ENCODE peak calls at places on chromosomes 3 and 15, in seven cellular contexts. D, M, P, B, I, U and T are unnamed samples.
A peak's percentile ranks its signal among the peaks of the same experiment; 100 is the strongest.

GRCh38 chr15:61759639-61760038 is 300.6 kb downstream of the VPS13C start:
- DNase-seq in U (no peak), M (no peak), P (peak; percentile 30), D (no peak), I (no peak), B (no peak), T (no peak)

GRCh38 chr3:146390967-146391366 is 78.4 kb downstream of the PLSCR2 start:
- DNase-seq in D (no peak), I (peak; percentile 66), P (no peak), U (peak; percentile 95), M (no peak), B (peak; percentile 91), T (no peak)

GRCh38 chr3:100155105-100155504 is 40.8 kb upstream of the FILIP1L start:
- DNase-seq in P (no peak), U (peak; percentile 83), I (no peak), B (peak; percentile 18), M (no peak), D (no peak), T (no peak)

GRCh38 chr3:165185707-165186327 is 10.4 kb downstream of the SLITRK3 start:
- DNase-seq in B (peak; percentile 52), U (peak; percentile 62), I (peak; percentile 42), P (no peak), D (peak; percentile 53), M (no peak), T (peak; percentile 66)

GRCh38 chr3:86771741-86772512 is 219.0 kb downstream of the VGLL3 start:
- DNase-seq in M (no peak), U (no peak), I (no peak), P (no peak), D (no peak), B (no peak), T (no peak)

GRCh38 chr15:42992626-42993025 is 72.0 kb upstream of the TTBK2 start:
- DNase-seq in P (no peak), B (no peak), U (peak; percentile 12), D (no peak), I (no peak), M (no peak), T (no peak)

GRCh38 chr3:158918008-158918407 is 116.2 kb downstream of the MFSD1 start:
- DNase-seq in B (peak; percentile 29), D (peak; percentile 62), I (no peak), U (peak; percentile 78), M (peak; percentile 15), P (no peak), T (peak; percentile 72)

GRCh38 chr3:14453368-14453710 is 50.9 kb downstream of the SLC6A6 start:
- DNase-seq in U (no peak), D (no peak), I (no peak), B (no peak), M (no peak), P (no peak), T (no peak)

GRCh38 chr3:55218577-55218976 is 268.5 kb downstream of the WNT5A start:
- DNase-seq in P (no peak), I (no peak), U (no peak), D (no peak), M (no peak), B (no peak), T (no peak)

GRCh38 chr15:63156708-63157065 is 590 bp downstream of the RPS27L start:
- DNase-seq in D (peak; percentile 36), I (peak; percentile 29), P (peak; percentile 33), B (peak; percentile 47), U (peak; percentile 50), M (no peak), T (peak; percentile 34)

GRCh38 chr3:152104847-152105415 is 163.8 kb upstream of the MBNL1 start:
- DNase-seq in I (no peak), D (no peak), P (no peak), B (no peak), M (no peak), U (no peak), T (no peak)

GRCh38 chr3:152105446-152105845 is 163.3 kb upstream of the MBNL1 start:
- DNase-seq in B (peak; percentile 23), I (no peak), U (no peak), P (no peak), M (peak; percentile 2), D (no peak), T (no peak)

GRCh38 chr3:152113413-152113812 is 155.3 kb upstream of the MBNL1 start:
- DNase-seq in P (no peak), M (no peak), I (no peak), D (no peak), B (peak; percentile 26), U (no peak), T (no peak)

GRCh38 chr3:152113992-152114651 is 154.6 kb upstream of the MBNL1 start:
- DNase-seq in P (no peak), I (no peak), D (peak; percentile 59), U (no peak), B (peak; percentile 28), M (no peak), T (peak; percentile 33)

DNA sequence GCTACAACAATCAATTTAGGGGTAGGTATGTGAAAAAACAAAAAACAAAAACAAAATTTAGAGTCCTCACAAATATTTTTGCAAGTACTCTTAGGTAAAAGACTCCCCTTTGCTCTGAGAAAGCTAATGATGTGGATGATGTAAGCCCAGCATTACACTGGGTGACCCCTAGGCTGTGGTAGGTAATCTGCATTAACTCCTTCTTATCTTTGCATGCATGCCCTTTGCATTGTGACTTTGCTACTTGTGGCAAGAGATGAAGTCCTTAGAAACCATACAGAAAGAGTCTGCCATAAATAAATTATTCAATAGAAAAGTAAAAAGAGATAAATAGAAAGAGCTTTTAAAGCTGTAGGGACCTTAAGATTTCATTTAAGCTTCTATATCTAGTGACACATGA is 159.7 kb upstream of the MBNL1 start:
- DNase-seq in D (no peak), P (no peak), U (no peak), M (no peak), B (no peak), I (no peak), T (no peak)
- H3K4me3 ChIP-seq in D (no peak overlapping the region), P (no peak overlapping the region), U (no peak overlapping the region), M (no peak overlapping the region), B (no peak overlapping the region), I (no peak overlapping the region), T (no peak overlapping the region)

GRCh38 chr3:31341130-31341529 is 191.6 kb upstream of the STT3B start:
- DNase-seq in U (no peak), P (no peak), M (no peak), I (no peak), B (no peak), D (no peak), T (no peak)
- TF ChIP-seq CTCF in U (peak; percentile 10), P (no peak), M (no peak), I (no peak), B (no peak), D (peak; percentile 27), T (no peak)

DNA sequence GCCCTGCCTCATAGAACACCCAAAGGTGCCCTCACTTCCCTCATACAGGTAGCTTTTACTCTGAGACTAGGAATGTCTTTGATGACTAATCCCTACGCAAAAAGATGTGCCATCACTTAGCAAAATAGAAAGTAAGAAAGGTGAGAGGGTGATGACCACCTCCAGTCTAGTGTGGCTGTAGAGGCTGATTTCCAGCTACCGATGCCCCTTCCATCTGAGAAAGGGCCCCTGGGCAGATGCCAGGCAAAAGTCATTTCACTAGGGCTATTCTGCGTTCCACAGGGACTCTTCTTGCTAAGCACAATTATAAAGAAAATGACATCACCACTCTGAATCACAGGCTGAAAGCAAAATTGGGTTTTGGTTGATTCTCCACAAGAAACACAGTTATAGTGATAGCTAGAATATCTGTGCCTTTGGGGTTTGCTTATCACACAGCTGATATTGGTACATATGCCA is 77.4 kb downstream of the RBPMS2 start:
- DNase-seq in I (no peak), U (peak; percentile 39), M (no peak), D (peak; percentile 73), B (peak; percentile 36), P (no peak), T (peak; percentile 63)
- H3K4me3 ChIP-seq in I (no peak overlapping the region), U (no peak overlapping the region), M (no peak overlapping the region), D (no peak overlapping the region), B (no peak overlapping the region), P (no peak overlapping the region), T (no peak overlapping the region)

DNA sequence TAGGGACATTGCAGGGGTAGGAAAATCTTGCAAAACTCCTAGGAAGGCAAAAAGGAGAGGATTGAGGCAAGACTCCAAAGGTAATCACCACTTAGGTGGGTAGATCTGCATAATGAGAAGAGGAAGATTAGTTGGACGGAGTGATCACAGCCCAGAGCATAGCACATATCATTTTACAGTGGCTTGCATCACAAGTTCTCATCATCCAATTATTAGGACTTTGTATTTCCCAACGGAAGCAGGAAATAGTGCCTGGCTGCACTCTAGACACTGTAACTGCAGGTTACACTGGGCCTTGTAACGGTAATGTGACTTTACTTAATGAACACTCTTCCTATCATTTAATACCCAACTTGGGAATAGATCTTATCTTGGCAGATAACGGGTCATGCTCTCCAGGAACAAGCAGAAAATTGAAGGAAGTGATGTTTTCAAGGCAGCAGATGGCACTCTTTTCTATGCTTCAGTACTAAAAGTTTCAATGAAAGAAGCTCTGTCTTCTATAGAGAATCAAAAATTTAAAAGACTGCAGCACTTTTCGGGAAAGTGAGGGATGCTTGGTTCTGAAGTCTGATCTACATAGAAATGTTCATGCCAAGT is 101.9 kb upstream of the KCNMB2 start:
- DNase-seq in P (no peak), M (no peak), I (no peak), D (no peak), B (no peak), U (no peak), T (peak; percentile 11)
- TF ChIP-seq CTCF in P (no peak), M (no peak), I (no peak), D (peak; percentile 16), B (peak; percentile 26), U (peak; percentile 29), T (peak; percentile 33)

GRCh38 chr3:112302881-112303761 is 9.1 kb upstream of the SLC9C1 start:
- DNase-seq in P (no peak), U (peak; percentile 15), M (no peak), B (peak; percentile 11), I (no peak), D (no peak), T (no peak)

GRCh38 chr3:112293368-112294321 is at the start of gene SLC9C1:
- DNase-seq in M (peak; percentile 21), D (peak; percentile 75), B (peak; percentile 74), U (peak; percentile 80), I (peak; percentile 59), P (no peak), T (peak; percentile 75)

GRCh38 chr3:112302061-112302830 is 8.2 kb upstream of the SLC9C1 start:
- DNase-seq in B (peak; percentile 47), D (no peak), P (no peak), M (no peak), I (no peak), U (no peak), T (no peak)

GRCh38 chr3:112298781-112299180 is 4.8 kb upstream of the SLC9C1 start:
- DNase-seq in M (no peak), U (no peak), I (no peak), B (no peak), D (no peak), P (no peak), T (no peak)

DNA sequence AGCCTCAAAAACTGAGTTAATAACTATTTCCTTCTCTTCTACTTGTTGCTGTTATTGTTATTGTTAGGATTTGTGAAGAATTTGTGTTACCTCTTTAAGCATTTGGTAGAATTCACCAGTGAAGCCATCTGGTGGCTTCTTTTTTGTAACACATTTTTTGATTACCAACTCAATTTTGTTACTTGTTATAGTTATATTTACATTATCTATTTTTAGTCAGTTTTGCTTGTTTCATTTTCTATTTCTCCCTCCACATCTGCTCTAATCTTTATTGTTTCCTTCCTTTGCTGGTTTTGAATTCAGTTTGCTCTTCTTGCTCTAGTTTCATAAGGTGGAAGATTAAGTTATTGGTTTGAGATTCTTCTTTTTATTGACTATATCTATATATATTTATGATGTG is 3.7 kb upstream of the SLC9C1 start:
- DNase-seq in P (no peak), M (no peak), U (no peak), I (no peak), D (no peak), B (no peak), T (no peak)
- H3K4me3 ChIP-seq in P (no peak overlapping the region), M (no peak overlapping the region), U (no peak overlapping the region), I (no peak overlapping the region), D (no peak overlapping the region), B (no peak overlapping the region), T (no peak overlapping the region)

GRCh38 chr15:45276851-45277250 is 24.8 kb downstream of the SLC28A2 start:
- DNase-seq in M (peak; percentile 28), B (peak; percentile 21), P (no peak), I (no peak), U (peak; percentile 47), D (peak; percentile 43), T (peak; percentile 48)
- TF ChIP-seq CTCF in M (peak; percentile 57), B (peak; percentile 45), P (peak; percentile 16), I (no peak), U (peak; percentile 45), D (peak; percentile 50), T (peak; percentile 68)